ENCODE peak calls at places on chromosome 14, in eight cellular contexts. P is body of pancreas; Z is CD8-positive, alpha-beta T cell; S is mucosa of descending colon; G is stomach; B is GM12878; H is suprapubic skin; E is heart left ventricle. V is an unnamed sample. For H3K4me1, the result is how much of the 10 kb centered on the place peaks cover.

GRCh38 chr14:102882233-102882906 is 40.1 kb upstream of the AMN start:
- DNase-seq in P (no peak), Z (no peak), S (no peak), G (no peak), B (no peak), H (no peak), E (no peak), V (no peak)

GRCh38 chr14:75906680-75907280 is 75.0 kb downstream of the TGFB3 start:
- DNase-seq in P (peak), Z (peak), S (no peak), G (peak), B (no peak), H (no peak), E (no peak), V (peak)

GRCh38 chr14:87899228-87899627 is 93.8 kb downstream of the GALC start:
- DNase-seq in P (no peak), Z (no peak), S (no peak), G (no peak), B (no peak), H (no peak), E (no peak), V (no peak)

GRCh38 chr14:61521773-61522172 is 173.5 kb upstream of the HIF1A start:
- DNase-seq in P (no peak), Z (no peak), S (no peak), G (no peak), B (no peak), H (no peak), E (no peak), V (no peak)

GRCh38 chr14:69612014-69612758 is 790 bp downstream of the SUSD6 start:
- DNase-seq in P (peak), Z (peak), S (peak), G (no peak), B (no peak), H (peak), E (peak), V (peak)

GRCh38 chr14:50941151-50941550 is 3.1 kb downstream of the PYGL start:
- DNase-seq in P (no peak), Z (no peak), S (no peak), G (no peak), B (no peak), H (no peak), E (no peak), V (no peak)

GRCh38 chr14:32054536-32054935 is 22.6 kb upstream of the ARHGAP5 start:
- DNase-seq in P (no peak), Z (no peak), S (no peak), G (no peak), B (no peak), H (no peak), E (no peak), V (no peak)

GRCh38 chr14:68841030-68841809 is 48.4 kb upstream of the ZFP36L1 start:
- DNase-seq in P (no peak), Z (no peak), S (no peak), G (no peak), B (no peak), H (no peak), E (no peak), V (no peak)

GRCh38 chr14:63203618-63204406 is 431 bp upstream of the RHOJ start:
- DNase-seq in P (peak), Z (no peak), S (peak), G (peak), B (no peak), H (peak), E (peak), V (peak)

GRCh38 chr14:30875788-30876053 is 1.4 kb downstream of the COCH start:
- DNase-seq in P (no peak), Z (no peak), S (no peak), G (no peak), B (no peak), H (no peak), E (no peak), V (no peak)

GRCh38 chr14:93042968-93043940 is 72.5 kb downstream of the ITPK1 start:
- DNase-seq in P (peak), Z (no peak), S (peak), G (peak), B (no peak), H (peak), E (peak), V (peak)
- H3K4me1 ChIP-seq in P (half or more), Z (half or more), S (half or more), G (half or more), B (under half), H (half or more), E (under half), V (half or more)

DNA sequence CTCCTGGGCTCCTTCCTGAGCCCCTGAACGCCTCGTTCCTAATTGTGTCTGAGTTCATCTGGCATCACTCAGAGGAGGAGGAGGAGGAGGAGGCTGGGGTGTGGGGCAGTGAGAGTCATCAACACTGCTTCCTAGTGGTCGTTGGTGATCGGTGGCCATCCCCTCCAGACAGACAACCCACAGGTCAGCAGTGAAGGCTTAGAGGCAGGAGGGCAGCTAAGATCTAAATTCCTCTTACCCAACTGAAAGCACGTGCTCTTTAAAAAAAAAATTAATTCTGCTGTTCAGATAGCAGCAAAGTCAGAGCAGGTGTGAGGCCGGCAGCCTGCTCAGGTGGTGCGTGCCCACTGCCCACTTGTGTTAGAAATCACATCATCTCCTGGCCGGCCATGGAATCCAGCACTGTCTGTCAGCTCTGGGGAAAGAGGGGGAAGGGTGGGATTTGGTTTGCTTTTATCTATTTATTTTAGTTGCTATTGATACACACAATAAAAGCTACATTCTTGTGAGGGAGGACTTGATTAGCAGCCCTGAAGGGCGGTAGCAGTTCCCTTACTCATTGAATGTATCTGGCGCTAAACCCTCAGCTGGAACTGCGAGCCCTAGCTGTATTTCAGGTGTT is 46.6 kb downstream of the PPP2R5C start:
- DNase-seq in P (peak), Z (no peak), S (no peak), G (no peak), B (no peak), H (no peak), E (no peak), V (peak)
- TF ChIP-seq CTCF in P (no peak), Z (no peak), S (no peak), G (no peak), B (peak), H (no peak), E (no peak), V (no peak)

DNA sequence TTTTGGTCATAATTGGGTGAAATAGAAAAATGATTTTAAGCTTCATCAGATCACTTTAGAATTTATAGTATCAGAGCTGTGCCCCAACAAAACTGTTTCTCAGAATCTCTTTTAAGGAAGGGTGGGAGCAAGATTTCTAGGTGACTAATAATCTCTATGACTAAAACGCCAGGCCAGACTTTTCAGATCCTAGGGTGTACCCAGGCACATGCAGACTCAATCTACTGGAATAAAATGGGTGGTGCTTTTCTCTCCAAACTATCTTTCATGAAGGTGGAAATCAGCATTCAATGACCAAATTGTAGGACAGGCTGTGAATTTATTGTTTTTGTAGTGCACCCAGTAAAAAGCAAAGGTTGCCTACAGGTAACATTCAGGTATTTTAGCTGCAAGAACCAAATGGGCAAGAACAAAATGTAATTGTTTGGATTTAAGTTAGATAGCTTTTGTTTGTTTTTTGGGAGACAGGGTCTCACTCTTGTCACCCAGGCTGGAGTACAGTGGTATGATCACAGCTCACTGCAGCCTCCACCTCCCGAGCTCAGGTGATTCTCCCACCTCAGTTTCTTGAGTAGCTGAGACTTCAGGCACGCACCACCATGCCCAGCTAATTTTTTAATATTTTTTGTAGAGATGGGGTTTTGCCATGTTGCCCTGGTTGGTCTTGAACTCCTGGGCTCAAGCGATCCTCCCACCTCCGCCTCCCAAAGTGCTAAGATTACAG is 49.5 kb downstream of the PPP2R5C start:
- DNase-seq in P (no peak), Z (no peak), S (no peak), G (no peak), B (no peak), H (no peak), E (no peak), V (no peak)
- H3K4me1 ChIP-seq in P (half or more), Z (half or more), S (under half), G (under half), B (under half), H (half or more), E (under half), V (under half)

DNA sequence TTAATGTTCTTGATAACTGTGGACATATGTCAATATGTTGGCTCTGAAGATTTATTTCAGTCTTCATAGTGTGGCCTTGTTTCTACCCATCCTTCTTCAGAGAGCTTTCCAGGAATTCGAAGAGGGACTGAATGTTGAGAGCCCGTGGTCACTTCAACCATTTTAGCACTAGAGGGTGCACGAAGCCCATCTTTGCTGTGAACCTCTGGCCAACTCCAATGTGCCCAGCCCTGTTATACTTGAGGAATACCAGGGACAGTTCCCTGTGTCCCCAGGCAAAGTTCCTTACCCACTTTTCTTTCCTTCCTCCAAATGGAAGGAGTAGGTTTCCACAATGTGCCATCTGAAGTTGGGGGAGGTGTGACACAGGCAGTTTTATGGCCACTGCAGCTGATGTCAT is 603.5 kb downstream of the RPL10L start:
- DNase-seq in P (no peak), Z (no peak), S (no peak), G (peak), B (peak), H (no peak), E (no peak), V (peak)
- TF ChIP-seq CTCF in P (no peak), Z (no peak), S (no peak), G (no peak), B (no peak), H (no peak), E (no peak), V (no peak)

GRCh38 chr14:76958975-76959710 is 69.4 kb downstream of the IRF2BPL start:
- DNase-seq in P (no peak), Z (no peak), S (peak), G (no peak), B (peak), H (no peak), E (peak), V (peak)

GRCh38 chr14:76955575-76956252 is 72.8 kb downstream of the IRF2BPL start:
- DNase-seq in P (no peak), Z (peak), S (no peak), G (no peak), B (peak), H (no peak), E (no peak), V (peak)

GRCh38 chr14:76958020-76958965 is 70.2 kb downstream of the IRF2BPL start:
- DNase-seq in P (no peak), Z (no peak), S (no peak), G (no peak), B (no peak), H (no peak), E (no peak), V (peak)

GRCh38 chr14:76956253-76957090 is 72.0 kb downstream of the IRF2BPL start:
- DNase-seq in P (peak), Z (peak), S (peak), G (peak), B (no peak), H (peak), E (peak), V (peak)

DNA sequence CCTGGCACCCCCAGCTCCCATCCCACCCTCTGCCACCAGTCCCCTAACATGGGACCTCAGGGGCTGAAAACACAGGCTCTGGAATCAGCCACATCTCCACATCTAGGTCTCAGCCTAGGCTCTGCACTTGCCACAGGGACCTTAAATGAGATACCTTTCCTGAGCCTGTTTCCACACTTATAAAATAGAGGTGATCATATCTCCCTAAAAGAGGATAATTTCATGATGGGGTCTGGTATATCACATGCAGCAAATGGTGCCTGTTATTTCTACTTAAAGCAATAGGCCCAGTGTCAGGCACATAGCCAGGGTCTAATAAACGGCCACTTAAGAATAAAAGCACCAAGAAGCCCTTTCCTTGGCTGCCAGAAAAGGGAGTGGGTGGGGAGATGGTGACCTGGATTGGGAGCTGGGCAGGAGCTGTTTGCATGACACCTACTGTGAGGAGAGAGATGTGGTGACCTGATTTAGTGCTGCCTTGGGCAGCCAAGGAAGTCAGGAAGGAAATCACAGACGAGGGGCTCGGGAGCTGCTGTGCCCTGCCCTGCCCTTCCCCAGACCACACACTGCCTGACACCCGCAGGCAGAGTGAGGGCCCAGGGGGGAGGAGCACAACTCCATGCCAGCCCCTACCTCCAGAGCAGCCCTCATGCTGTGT is 71.2 kb downstream of the IRF2BPL start:
- DNase-seq in P (no peak), Z (no peak), S (peak), G (no peak), B (no peak), H (no peak), E (no peak), V (peak)
- H3K4me1 ChIP-seq in P (half or more), Z (half or more), S (half or more), G (half or more), B (half or more), H (half or more), E (half or more), V (half or more)

GRCh38 chr14:55133416-55133815 is 4.4 kb downstream of the LGALS3 start:
- DNase-seq in P (no peak), Z (no peak), S (no peak), G (no peak), B (no peak), H (no peak), E (no peak), V (no peak)
- TF ChIP-seq CTCF in P (peak), Z (no peak), S (no peak), G (peak), B (no peak), H (no peak), E (no peak), V (peak)

DNA sequence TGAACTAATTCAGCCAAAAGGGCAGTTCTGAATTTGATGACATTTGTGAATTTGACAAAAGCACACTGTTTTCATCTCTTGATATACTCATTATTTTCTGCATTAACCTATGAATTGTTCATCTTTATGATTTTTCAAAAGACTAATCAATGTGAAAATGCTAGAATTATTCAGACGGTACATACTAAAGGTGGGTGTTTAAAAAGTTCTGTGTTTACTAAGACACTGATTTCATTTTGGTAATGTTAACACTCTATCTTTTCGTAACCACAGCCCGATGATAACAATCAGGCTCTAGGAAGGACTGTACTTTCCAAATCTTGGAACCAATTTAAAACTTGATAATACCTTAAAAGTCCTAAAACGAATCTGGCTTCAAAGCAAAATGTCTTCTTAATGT is 9.4 kb downstream of the AKAP5 start:
- DNase-seq in P (no peak), Z (no peak), S (no peak), G (no peak), B (no peak), H (no peak), E (no peak), V (no peak)
- H3K4me1 ChIP-seq in P (under half), Z (under half), S (under half), G (under half), B (under half), H (under half), E (under half), V (under half)

DNA sequence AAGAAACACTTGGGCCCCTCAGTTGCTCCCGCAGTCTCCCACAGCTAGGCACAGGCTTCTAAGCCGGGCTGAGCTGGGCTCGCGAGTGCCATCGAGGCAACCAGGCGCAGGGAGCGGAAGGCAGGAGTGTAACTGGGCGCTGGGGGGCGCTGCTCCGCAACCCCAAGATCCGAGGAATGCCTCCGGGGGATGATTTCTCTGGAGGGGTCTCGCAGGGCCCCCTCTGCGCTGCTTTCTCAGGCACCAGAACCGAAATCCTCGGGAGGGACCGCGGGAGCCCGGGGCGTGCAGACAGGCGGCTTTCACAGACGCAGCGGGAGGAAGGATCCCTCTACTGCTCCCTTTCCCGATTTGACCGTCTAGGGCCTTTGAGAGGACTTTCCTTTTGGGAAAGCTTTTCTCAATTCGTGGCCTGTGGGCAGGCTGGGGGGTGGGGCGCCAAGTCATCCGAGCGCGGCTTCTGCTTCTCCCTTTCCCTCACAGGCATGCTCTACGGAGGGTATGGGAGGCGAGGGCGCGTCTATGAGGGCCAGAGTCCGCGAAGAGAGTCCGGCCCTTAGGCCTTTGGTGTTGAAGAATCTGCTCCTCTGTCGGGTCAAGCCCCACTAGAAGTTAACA is 4.3 kb upstream of the NKX2-1 start:
- DNase-seq in P (no peak), Z (no peak), S (no peak), G (no peak), B (no peak), H (no peak), E (no peak), V (no peak)
- TF ChIP-seq CTCF in P (no peak), Z (no peak), S (no peak), G (no peak), B (no peak), H (no peak), E (no peak), V (no peak)

GRCh38 chr14:105478624-105479305 is 4.1 kb downstream of the CRIP2 start:
- DNase-seq in P (no peak), Z (no peak), S (no peak), G (no peak), B (no peak), H (peak), E (no peak), V (no peak)

GRCh38 chr14:105479438-105480164 is 5.0 kb downstream of the CRIP2 start:
- DNase-seq in P (no peak), Z (no peak), S (no peak), G (no peak), B (no peak), H (peak), E (no peak), V (no peak)

GRCh38 chr14:105481886-105482454 is 4.7 kb upstream of the CRIP1 start:
- DNase-seq in P (peak), Z (peak), S (peak), G (peak), B (peak), H (peak), E (peak), V (peak)

GRCh38 chr14:105480807-105481801 is 5.6 kb upstream of the CRIP1 start:
- DNase-seq in P (peak), Z (peak), S (peak), G (peak), B (no peak), H (peak), E (peak), V (peak)

GRCh38 chr14:105480165-105480564 is 5.5 kb downstream of the CRIP2 start:
- DNase-seq in P (no peak), Z (no peak), S (no peak), G (no peak), B (no peak), H (peak), E (no peak), V (no peak)
- H3K4me1 ChIP-seq in P (half or more), Z (half or more), S (half or more), G (half or more), B (under half), H (half or more), E (half or more), V (under half)

DNA sequence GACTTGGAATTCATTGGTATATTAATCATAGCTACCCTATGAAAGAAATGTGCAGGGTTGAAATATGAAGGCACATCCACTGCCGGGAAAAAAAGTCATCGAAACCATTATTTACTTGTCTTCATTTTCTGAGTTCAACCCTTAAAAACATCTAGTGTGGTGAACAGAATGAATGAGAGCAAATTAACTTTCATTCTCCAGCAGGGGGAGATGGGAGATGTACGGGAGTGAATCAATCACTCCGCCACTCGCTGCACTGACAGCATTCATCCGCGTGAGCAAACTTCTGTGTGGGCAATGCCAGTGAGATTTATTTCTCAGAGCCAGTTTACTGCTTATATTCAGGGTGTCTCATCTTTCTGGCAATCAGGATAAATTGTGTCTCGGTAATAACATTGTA is 463.5 kb upstream of the MIS18BP1 start:
- DNase-seq in P (no peak), Z (no peak), S (no peak), G (no peak), B (no peak), H (no peak), E (no peak), V (no peak)
- TF ChIP-seq CTCF in P (no peak), Z (no peak), S (no peak), G (no peak), B (no peak), H (no peak), E (no peak), V (no peak)

V was measured in PC-9.